ENCODE peak calls at places on chromosomes 16 and 17, in nine cellular contexts. V, P, D, J, B, R, Q, U and H are unnamed samples.
A peak's percentile ranks its signal among the peaks of the same experiment; 100 is the strongest.

GRCh38 chr16:19517424-19518089 is 4.3 kb downstream of the GDE1 start:
- DNase-seq in V (peak; percentile 16), P (no peak), D (no peak), J (no peak), B (no peak), R (no peak), Q (peak; percentile 42), U (no peak), H (no peak)

GRCh38 chr16:87806608-87807546 is 41.1 kb upstream of the KLHDC4 start:
- DNase-seq in V (peak; percentile 95), P (peak; percentile 95), D (peak; percentile 52), J (no peak), B (peak; percentile 94), R (no peak), Q (peak; percentile 90), U (peak; percentile 72), H (no peak)

GRCh38 chr17:49035470-49036269 is 38.5 kb downstream of the IGF2BP1 start:
- DNase-seq in V (peak; percentile 41), P (peak; percentile 65), D (no peak), J (peak; percentile 53), B (peak; percentile 49), R (no peak), Q (peak; percentile 33), U (peak; percentile 46), H (peak; percentile 70)

GRCh38 chr17:71339219-71339618 is 781.6 kb upstream of the SOX9 start:
- DNase-seq in V (no peak), P (no peak), D (no peak), J (no peak), B (no peak), R (no peak), Q (no peak), U (no peak), H (no peak)

GRCh38 chr16:74607310-74607966 is 524 bp upstream of the GLG1 start:
- DNase-seq in V (no peak), P (no peak), D (no peak), J (no peak), B (no peak), R (no peak), Q (no peak), U (no peak), H (no peak)

GRCh38 chr17:48644159-48644558 is 18.0 kb upstream of the HOXB9 start:
- DNase-seq in V (peak; percentile 29), P (no peak), D (no peak), J (no peak), B (no peak), R (no peak), Q (no peak), U (no peak), H (no peak)

GRCh38 chr16:75552951-75553350 is 3.1 kb downstream of the TMEM231 start:
- DNase-seq in V (no peak), P (no peak), D (no peak), J (no peak), B (no peak), R (no peak), Q (no peak), U (no peak), H (no peak)

GRCh38 chr17:41518789-41519449 is at the start of gene KRT15:
- DNase-seq in V (no peak), P (peak; percentile 58), D (no peak), J (no peak), B (no peak), R (no peak), Q (no peak), U (no peak), H (no peak)

GRCh38 chr17:42179911-42180410 is 981 bp downstream of the KCNH4 start:
- DNase-seq in V (peak; percentile 21), P (peak; percentile 64), D (peak; percentile 49), J (peak; percentile 44), B (peak; percentile 34), R (no peak), Q (peak; percentile 24), U (peak; percentile 61), H (peak; percentile 71)

GRCh38 chr16:23847938-23848337 is 12.2 kb downstream of the PRKCB start:
- DNase-seq in V (no peak), P (no peak), D (no peak), J (no peak), B (peak; percentile 44), R (peak; percentile 13), Q (no peak), U (peak; percentile 52), H (no peak)

GRCh38 chr17:49997256-49997735 is 2.3 kb upstream of the DLX3 start:
- DNase-seq in V (no peak), P (no peak), D (no peak), J (no peak), B (no peak), R (no peak), Q (no peak), U (no peak), H (no peak)

GRCh38 chr17:16407911-16408588 is 7.3 kb upstream of the TRPV2 start:
- DNase-seq in V (peak; percentile 33), P (peak; percentile 82), D (peak; percentile 79), J (peak; percentile 67), B (no peak), R (no peak), Q (peak; percentile 43), U (peak; percentile 71), H (no peak)

GRCh38 chr17:40922239-40922638 is 15.2 kb downstream of the KRT23 start:
- DNase-seq in V (peak; percentile 89), P (peak; percentile 92), D (no peak), J (peak; percentile 67), B (peak; percentile 42), R (no peak), Q (peak; percentile 90), U (no peak), H (no peak)

DNA sequence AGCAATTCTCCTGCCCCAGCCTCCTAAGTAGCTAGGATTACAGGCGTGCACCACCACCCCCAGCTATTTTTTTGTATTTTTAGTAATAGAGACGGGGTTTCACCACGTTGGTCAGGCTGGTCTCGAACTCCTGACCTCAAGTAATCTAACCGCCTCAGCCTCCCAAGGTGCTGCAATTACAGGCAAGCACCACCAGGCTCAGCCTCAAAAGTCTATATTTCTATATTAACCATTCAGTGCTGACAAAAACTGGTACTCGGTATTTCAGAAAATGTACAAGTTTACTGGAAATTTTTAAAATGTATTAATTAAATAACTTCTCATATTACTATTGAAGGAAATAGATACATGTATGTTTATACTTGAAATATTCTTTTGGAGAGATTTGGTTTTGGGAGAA is 1.4 kb upstream of the HEXD start:
- DNase-seq in V (no peak), P (no peak), D (no peak), J (no peak), B (no peak), R (no peak), Q (no peak), U (no peak), H (no peak)
- TF ChIP-seq CTCF in V (peak; percentile 15), P (no peak), D (no peak), J (no peak), B (peak; percentile 16), R (peak; percentile 17), Q (no peak), U (peak; percentile 34), H (peak; percentile 49)

DNA sequence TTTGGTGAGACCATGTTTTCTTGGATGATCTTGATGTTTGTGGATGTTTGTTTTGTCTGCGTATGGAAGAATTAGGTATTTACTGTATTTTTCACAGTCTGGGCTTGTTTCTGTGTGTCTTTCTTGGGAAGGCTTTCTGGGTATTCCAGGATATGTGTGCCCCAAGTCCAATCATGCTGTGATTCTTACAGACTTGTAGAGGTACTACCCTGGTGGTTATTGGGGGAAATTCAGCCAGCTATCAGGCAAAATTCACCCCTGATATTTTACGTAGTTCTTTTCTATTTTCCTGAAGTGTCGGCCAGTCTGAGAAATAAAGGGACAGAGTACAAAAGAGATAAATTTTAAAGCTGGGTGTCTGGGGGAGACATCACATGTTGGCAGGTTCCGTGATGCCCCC is 33.4 kb upstream of the ARL4D start:
- DNase-seq in V (no peak), P (peak; percentile 35), D (no peak), J (no peak), B (no peak), R (no peak), Q (no peak), U (no peak), H (no peak)
- TF ChIP-seq CTCF in V (peak; percentile 34), P (no peak), D (no peak), J (no peak), B (no peak), R (no peak), Q (no peak), U (peak; percentile 16), H (peak; percentile 34)

GRCh38 chr17:31392002-31392855 is 754 bp downstream of the RAB11FIP4 start:
- DNase-seq in V (no peak), P (no peak), D (peak; percentile 15), J (no peak), B (no peak), R (no peak), Q (no peak), U (peak; percentile 30), H (no peak)
- TF ChIP-seq CTCF in V (no peak), P (no peak), D (no peak), J (no peak), B (no peak), R (no peak), Q (no peak), U (no peak), H (no peak)

DNA sequence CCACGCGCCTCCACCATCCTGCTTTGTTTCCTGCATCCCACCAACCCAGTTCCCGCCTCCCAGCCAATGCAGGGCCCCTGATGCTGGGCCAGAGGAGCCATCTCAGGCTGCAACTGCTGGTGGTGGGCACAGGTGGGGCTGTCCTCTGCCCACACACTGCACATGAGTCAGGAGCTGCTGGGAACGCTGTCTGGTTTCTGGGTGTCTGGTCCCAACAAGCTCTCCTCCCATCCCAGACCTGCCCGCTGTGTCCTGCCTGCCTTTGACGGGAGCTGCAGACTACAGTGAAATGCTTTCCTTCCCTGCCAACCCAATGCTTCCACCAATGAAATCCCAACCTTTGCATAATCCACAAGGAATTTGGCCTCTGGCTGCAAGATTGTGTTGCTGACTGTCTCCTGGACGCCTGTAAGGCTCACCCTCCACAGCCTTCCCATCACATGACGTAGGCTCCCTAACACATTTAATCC is 98.9 kb downstream of the N4BP1 start:
- DNase-seq in V (peak; percentile 87), P (peak; percentile 76), D (no peak), J (no peak), B (no peak), R (no peak), Q (peak; percentile 80), U (no peak), H (no peak)
- TF ChIP-seq CTCF in V (peak; percentile 17), P (no peak), D (no peak), J (no peak), B (no peak), R (no peak), Q (no peak), U (no peak), H (no peak)

DNA sequence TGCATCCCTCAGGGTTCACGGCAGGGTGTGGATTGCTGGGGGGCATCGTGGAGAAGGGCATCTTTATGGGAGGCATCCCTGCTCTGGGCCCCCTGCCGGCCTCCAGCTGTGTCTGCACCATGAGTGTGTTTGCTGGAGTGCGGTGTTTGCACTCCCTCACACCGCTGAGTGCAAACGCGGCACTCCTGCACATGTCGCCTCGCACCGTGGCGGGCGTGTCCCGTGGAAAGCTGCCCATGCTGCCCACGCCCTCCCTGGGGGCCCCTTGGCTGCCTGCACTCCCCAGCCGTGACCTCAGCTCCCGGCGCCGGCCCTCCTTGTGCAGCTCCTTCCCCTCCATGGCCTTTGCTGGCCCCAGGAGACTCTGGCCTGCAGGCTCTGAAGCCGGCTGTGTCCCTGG is 74.6 kb upstream of the ZNF750 start:
- DNase-seq in V (peak; percentile 25), P (peak; percentile 10), D (peak; percentile 45), J (no peak), B (no peak), R (no peak), Q (no peak), U (peak; percentile 31), H (no peak)
- TF ChIP-seq CTCF in V (peak; percentile 65), P (peak; percentile 46), D (peak; percentile 24), J (peak; percentile 19), B (no peak), R (no peak), Q (no peak), U (peak; percentile 44), H (no peak)

GRCh38 chr16:69465083-69465721 is 40.8 kb downstream of the CYB5B start:
- DNase-seq in V (no peak), P (peak; percentile 30), D (no peak), J (no peak), B (peak; percentile 72), R (no peak), Q (peak; percentile 69), U (peak; percentile 29), H (no peak)
- TF ChIP-seq CTCF in V (no peak), P (no peak), D (no peak), J (no peak), B (no peak), R (no peak), Q (no peak), U (no peak), H (no peak)